ENCODE peak calls at places on chromosomes 13 and 19, in six cellular contexts. F is IMR-90, M is heart left ventricle, Y is ovary, P is sigmoid colon, Q is breast epithelium. E is an unnamed sample.

GRCh38 chr19:18419195-18419698 is at the start of gene SSBP4:
- DNase-seq in Y (peak; percentile 88), P (no peak), M (peak; percentile 74), F (peak; percentile 70), Q (no peak), E (peak; percentile 62)

GRCh38 chr13:30997697-30998547 is 65.5 kb downstream of the TEX26 start:
- DNase-seq in Q (no peak), Y (no peak), M (peak; percentile 64), P (no peak), F (no peak), E (no peak)

GRCh38 chr19:50694815-50695145 is 24.8 kb downstream of the SHANK1 start:
- DNase-seq in M (no peak), F (no peak), P (no peak), Q (no peak), Y (no peak), E (no peak)

GRCh38 chr13:46551410-46552301 is 1.3 kb upstream of the LRCH1 start:
- DNase-seq in M (peak; percentile 82), Q (peak; percentile 83), Y (peak; percentile 84), P (peak; percentile 90), F (peak; percentile 75), E (peak; percentile 78)

GRCh38 chr13:23081901-23082300 is 98.9 kb upstream of the SGCG start:
- DNase-seq in Y (no peak), P (no peak), Q (no peak), M (no peak), F (no peak), E (no peak)

GRCh38 chr19:19628499-19629134 is 597 bp upstream of the LPAR2 start:
- DNase-seq in Y (peak; percentile 62), Q (peak; percentile 69), P (no peak), F (peak; percentile 48), M (no peak), E (no peak)

GRCh38 chr19:19488875-19489690 is 26.3 kb downstream of the TSSK6 start:
- DNase-seq in Y (peak; percentile 84), Q (peak; percentile 58), M (peak; percentile 77), P (peak; percentile 88), F (peak; percentile 96), E (peak; percentile 83)

GRCh38 chr19:31960474-31960873 is 384.9 kb upstream of the ZNF507 start:
- DNase-seq in F (no peak), M (no peak), P (no peak), Q (no peak), Y (no peak), E (no peak)

GRCh38 chr19:35006342-35006998 is 6.3 kb downstream of the GRAMD1A start:
- DNase-seq in F (peak; percentile 77), Q (no peak), P (no peak), Y (no peak), M (no peak), E (no peak)

GRCh38 chr19:12325690-12326089 is 7.7 kb downstream of the ZNF563 start:
- DNase-seq in F (no peak), P (no peak), Q (no peak), Y (no peak), M (no peak), E (no peak)
- H3K27me3 ChIP-seq in F (no peaks in the 10 kb centered on the region), P (no peaks in the 10 kb centered on the region), Q (no peaks in the 10 kb centered on the region), Y (no peaks in the 10 kb centered on the region), M (no peaks in the 10 kb centered on the region), E (no peaks in the 10 kb centered on the region)

GRCh38 chr13:45413826-45414312 is 4.3 kb downstream of the SLC25A30 start:
- DNase-seq in Y (no peak), F (no peak), P (no peak), M (no peak), Q (no peak), E (no peak)

GRCh38 chr13:45419945-45420344 is 1.8 kb upstream of the SLC25A30 start:
- DNase-seq in M (no peak), Q (no peak), P (no peak), F (no peak), Y (no peak), E (no peak)

GRCh38 chr13:45416521-45417125 is 1.6 kb downstream of the SLC25A30 start:
- DNase-seq in Q (no peak), M (no peak), P (no peak), F (no peak), Y (no peak), E (no peak)

GRCh38 chr13:45415112-45415511 is 3.1 kb downstream of the SLC25A30 start:
- DNase-seq in M (no peak), P (no peak), Y (no peak), F (no peak), Q (no peak), E (no peak)

DNA sequence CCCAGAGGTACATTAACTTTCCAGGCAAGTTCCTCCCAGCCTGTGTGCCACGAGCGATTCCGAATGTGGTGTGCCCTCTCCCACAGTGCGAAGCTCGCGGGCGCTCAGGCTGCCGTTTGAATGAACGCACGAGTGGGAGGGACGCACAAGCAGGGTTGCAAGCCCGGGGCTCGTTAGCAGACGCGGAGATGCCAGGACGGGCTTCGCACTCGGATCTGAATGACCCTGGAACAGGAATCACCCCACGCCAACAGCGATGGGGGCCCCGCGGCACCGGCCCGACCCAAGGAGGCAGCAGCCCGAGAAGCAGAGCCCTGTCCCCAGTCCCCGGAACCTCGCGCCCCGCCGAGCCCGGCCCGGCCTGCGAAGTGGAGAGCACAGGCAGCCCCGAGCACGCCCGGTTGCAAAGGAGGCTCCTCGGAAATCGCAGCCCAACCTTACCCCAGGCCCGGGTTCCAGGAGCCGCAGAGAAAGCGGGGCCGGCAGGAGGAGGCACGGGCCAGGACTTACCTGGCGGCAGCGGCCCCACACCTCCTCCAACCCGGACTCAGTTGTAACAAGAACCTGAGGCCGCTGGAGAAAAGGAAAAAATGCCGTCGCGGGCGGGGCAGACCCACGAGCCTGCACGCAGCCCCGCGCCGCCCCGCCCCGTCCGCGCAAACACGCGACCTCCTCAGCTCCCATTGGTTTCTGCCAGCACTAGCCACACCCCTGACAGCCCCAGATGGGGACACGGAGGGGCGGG is at the start of gene SLC25A30:
- DNase-seq in Y (peak; percentile 95), F (peak; percentile 80), Q (peak; percentile 90), M (peak; percentile 98), P (peak; percentile 98), E (peak; percentile 94)
- TF ChIP-seq POLR2A in Y (peak; percentile 44), F (peak; percentile 34), Q (no peak), M (no peak), P (peak; percentile 40), E (peak; percentile 81)

GRCh38 chr13:101155920-101156319 is 260.4 kb downstream of the NALCN start:
- DNase-seq in Q (no peak), F (no peak), P (no peak), M (no peak), Y (no peak), E (no peak)
- TF ChIP-seq CTCF in Q (no peak), F (peak; percentile 29), P (no peak), M (peak; percentile 17), Y (no peak), E (no peak)

GRCh38 chr19:10289836-10290438 is at the start of gene ICAM5:
- DNase-seq in M (no peak), P (no peak), Y (peak; percentile 56), Q (no peak), F (peak; percentile 42), E (no peak)
- H3K27me3 ChIP-seq in M (peaks cover 70% of the 10 kb centered on the region), P (peaks cover 100% of the 10 kb centered on the region), Y (peaks cover 6% of the 10 kb centered on the region), Q (peaks cover 64% of the 10 kb centered on the region), F (no peaks in the 10 kb centered on the region), E (peaks cover 39% of the 10 kb centered on the region)

DNA sequence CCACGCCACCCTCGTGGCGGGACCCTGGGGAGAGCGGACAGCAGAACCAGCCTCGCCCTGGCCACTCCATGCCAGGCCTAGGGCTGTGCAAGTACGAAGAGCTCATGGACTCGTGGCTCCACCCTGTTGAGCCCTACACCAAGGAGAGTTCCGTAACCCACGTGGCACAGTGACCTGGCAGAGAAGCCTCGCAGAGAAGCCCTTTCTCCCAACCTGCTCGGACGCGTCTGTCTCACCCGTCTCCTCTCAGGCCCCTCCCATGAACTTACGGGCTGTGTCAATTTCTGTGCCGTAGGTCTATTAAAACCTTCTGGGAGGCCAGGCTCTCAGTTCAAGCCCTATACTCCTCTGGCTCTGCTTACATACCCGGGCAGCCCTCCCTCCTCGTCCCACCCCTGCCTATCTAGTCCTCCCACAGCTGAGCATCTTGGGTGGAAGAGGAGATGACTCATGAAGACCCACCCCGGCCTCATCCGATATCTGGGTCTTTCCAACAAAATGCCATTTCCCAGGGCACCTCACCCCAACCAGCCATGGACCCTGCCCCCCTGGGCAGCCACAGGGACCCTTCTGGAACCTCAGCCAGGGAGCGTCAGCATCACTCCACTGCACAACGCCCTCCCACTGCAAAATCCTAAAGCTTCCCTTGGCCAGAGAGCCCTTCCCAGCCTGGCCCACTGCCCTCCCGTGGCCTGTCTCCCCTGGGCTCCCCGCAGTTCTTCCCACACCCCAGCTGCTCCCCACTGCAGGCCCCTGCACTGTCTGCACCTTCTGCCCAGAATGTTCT is 2.4 kb downstream of the UBXN6 start:
- DNase-seq in Y (peak; percentile 78), M (peak; percentile 46), F (peak; percentile 62), P (no peak), Q (no peak), E (peak; percentile 69)
- TF ChIP-seq POLR2A in Y (no peak), M (no peak), F (no peak), P (no peak), Q (no peak), E (no peak)

DNA sequence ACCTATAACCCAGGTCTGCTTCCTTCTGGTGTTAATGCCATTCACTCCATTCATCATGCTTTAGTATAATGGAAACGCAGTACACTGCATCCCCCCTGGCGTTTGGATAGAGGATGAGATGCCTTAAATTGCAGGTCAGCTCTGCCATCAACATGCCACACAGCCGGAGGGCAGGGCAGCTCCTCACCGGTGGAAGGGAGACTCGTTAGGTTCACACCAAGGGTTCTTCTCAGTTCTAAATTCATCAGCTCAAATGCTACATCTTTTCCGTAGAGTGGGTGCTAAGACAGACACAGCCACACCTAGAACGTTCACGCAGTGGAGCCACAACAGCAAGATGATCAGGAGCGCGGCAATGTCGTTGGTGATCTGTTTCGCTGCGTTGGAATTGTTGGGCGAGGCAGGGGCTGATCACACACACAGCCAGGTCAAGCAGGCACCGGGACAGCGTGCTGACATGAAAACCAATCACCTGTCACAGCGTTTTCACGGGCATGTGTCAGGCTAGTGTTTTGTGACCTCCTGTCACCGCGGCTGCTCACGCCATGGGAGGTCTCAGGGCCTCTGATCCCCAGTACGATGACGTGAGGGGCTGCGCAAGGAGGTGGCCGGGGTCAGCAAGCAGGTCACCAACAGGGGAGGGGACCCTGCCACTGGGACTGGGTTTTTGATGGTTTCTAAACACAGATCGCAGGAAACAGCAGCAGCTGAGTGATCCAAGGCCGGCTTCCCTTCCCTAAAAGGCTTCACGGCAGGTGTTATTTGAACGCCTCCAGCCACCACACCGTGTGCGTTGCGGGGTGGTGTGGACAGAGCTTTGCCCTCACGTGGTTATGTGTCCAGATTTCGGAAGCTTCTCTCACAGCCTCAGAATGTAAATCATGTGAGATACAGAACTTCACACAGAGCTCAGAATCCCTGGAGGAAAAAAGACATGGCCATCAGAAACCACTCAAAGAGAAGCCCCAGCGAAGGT is 94.3 kb upstream of the IRS2 start:
- DNase-seq in Y (no peak), M (no peak), F (no peak), Q (no peak), P (no peak), E (no peak)
- TF ChIP-seq CTCF in Y (no peak), M (no peak), F (no peak), Q (no peak), P (no peak), E (no peak)

DNA sequence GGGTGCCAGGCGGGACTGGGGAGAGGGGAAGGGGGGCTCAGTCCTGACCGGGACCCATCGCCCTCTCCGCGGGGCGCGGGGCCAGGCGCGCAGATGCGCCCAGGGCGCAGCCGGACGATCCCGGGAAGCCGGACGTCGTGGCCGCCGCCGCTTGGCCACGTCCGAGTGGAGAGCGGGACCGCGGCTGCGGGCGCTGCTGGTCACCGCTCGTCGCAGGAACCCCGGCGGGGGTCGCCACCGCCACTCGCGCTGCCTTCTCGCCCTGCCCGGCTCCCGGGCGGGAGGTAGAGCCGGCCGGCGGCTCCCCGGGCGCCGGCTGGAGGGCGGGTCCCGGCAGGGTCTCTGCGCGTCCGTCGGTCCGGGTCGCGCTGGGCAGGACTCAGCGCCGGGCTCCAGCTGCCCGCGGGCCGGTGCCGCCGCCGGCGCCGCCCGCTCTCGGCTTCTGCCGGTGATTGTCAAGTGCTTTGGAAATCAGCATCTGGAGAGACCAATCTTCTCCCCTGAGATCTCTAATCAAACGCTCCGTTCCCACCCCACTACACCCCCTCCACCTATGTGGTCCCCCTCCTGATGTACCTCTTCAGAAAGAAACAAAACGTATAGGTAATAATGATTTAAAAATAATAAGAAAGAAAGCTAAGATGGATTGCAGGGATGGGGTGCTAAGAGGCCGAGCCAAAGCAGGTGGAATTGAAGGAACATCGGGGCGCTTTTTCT is 464.4 kb downstream of the ITGBL1 start:
- DNase-seq in Y (no peak), M (no peak), Q (no peak), P (no peak), F (no peak), E (no peak)
- H3K27me3 ChIP-seq in Y (no peaks in the 10 kb centered on the region), M (peaks cover 9% of the 10 kb centered on the region), Q (peaks cover 71% of the 10 kb centered on the region), P (peaks cover 75% of the 10 kb centered on the region), F (peaks cover 38% of the 10 kb centered on the region), E (no peaks in the 10 kb centered on the region)